ENCODE peak calls at places on chromosomes 2 and 18, in five cellular contexts. T is nephron progenitor cell; Z is small intestine; N is KBM-7; I is stimulated activated CD8-positive, alpha-beta memory T cell treated with anti-CD3 and anti-CD28 coated beads, Interleukin-4, amount 100 ng/mL, for 4 hours. S is an unnamed sample.

GRCh38 chr2:236293241-236293810 is 29.1 kb upstream of the ASB18 start:
- DNase-seq in N (no peak), Z (no peak), I (no peak), T (no peak), S (no peak)

GRCh38 chr18:31555971-31556747 is 35.5 kb upstream of the TTR start:
- DNase-seq in T (peak; percentile 52), I (no peak), Z (peak; percentile 77), N (peak; percentile 84), S (no peak)

GRCh38 chr2:11553661-11554429 is 20.0 kb downstream of the GREB1 start:
- DNase-seq in I (no peak), Z (no peak), T (no peak), N (peak; percentile 46), S (no peak)

GRCh38 chr2:45872211-45872610 is 220.7 kb downstream of the PRKCE start:
- DNase-seq in Z (peak; percentile 75), N (no peak), I (no peak), T (no peak), S (no peak)

GRCh38 chr2:75595541-75596395 is 35.0 kb upstream of the EVA1A start:
- DNase-seq in I (no peak), Z (no peak), N (no peak), T (no peak), S (no peak)

GRCh38 chr2:195638738-195639137 is 18.3 kb upstream of the SLC39A10 start:
- DNase-seq in I (no peak), Z (no peak), T (no peak), N (no peak), S (no peak)

GRCh38 chr18:48536516-48536915 is 2.3 kb upstream of the CTIF start:
- DNase-seq in N (no peak), I (no peak), T (no peak), Z (no peak), S (no peak)

GRCh38 chr2:136246086-136246669 is 128.2 kb upstream of the CXCR4 start:
- DNase-seq in N (peak; percentile 72), T (peak; percentile 28), Z (no peak), I (no peak), S (peak; percentile 18)

GRCh38 chr18:55587341-55588000 is 521 bp downstream of the TCF4 start:
- DNase-seq in T (peak; percentile 35), I (no peak), Z (no peak), N (peak; percentile 34), S (no peak)

GRCh38 chr18:79396431-79397287 is 929 bp downstream of the NFATC1 start:
- DNase-seq in I (no peak), N (peak; percentile 45), T (peak; percentile 69), Z (no peak), S (no peak)

GRCh38 chr2:159658887-159659437 is 42.6 kb upstream of the BAZ2B start:
- DNase-seq in T (no peak), I (no peak), N (no peak), Z (no peak), S (no peak)

GRCh38 chr18:3451989-3452749 is 2.2 kb downstream of the TGIF1 start:
- DNase-seq in Z (peak; percentile 74), T (peak; percentile 53), I (no peak), N (peak; percentile 59), S (no peak)

GRCh38 chr2:212984129-212984528 is 167.3 kb downstream of the IKZF2 start:
- DNase-seq in I (no peak), N (no peak), T (no peak), Z (no peak), S (no peak)

GRCh38 chr2:95836151-95836550 is 155.5 kb downstream of the ANKRD36C start:
- DNase-seq in N (no peak), T (no peak), I (no peak), Z (no peak), S (no peak)

GRCh38 chr18:55593888-55594287 is 5.9 kb upstream of the TCF4 start:
- DNase-seq in Z (no peak), T (no peak), N (no peak), I (no peak), S (no peak)

GRCh38 chr2:65380243-65380642 is 52.2 kb downstream of the SPRED2 start:
- DNase-seq in I (no peak), T (no peak), N (no peak), Z (no peak), S (no peak)

GRCh38 chr18:8831531-8831930 is 126.2 kb downstream of the MTCL1 start:
- DNase-seq in Z (no peak), N (no peak), T (no peak), I (no peak), S (no peak)

GRCh38 chr2:189304360-189304759 is 124.8 kb upstream of the COL5A2 start:
- DNase-seq in I (peak; percentile 36), N (no peak), T (no peak), Z (no peak), S (no peak)

GRCh38 chr18:13216092-13216582 is 2.4 kb upstream of the LDLRAD4 start:
- DNase-seq in N (peak; percentile 85), Z (peak; percentile 97), T (peak; percentile 42), I (no peak), S (no peak)

GRCh38 chr2:95552911-95553310 is 38.9 kb upstream of the TRIM43 start:
- DNase-seq in N (no peak), Z (no peak), T (no peak), I (no peak), S (no peak)

GRCh38 chr2:98455494-98455976 is 10.9 kb downstream of the INPP4A start:
- DNase-seq in Z (no peak), T (no peak), I (no peak), N (peak; percentile 80), S (no peak)

GRCh38 chr2:44768438-44769236 is 172.9 kb upstream of the SIX3 start:
- DNase-seq in T (peak; percentile 29), I (no peak), Z (no peak), N (no peak), S (no peak)

GRCh38 chr2:38720613-38721241 is 30.4 kb downstream of the SRSF7 start:
- DNase-seq in T (no peak), Z (no peak), I (no peak), N (peak; percentile 40), S (peak; percentile 11)

GRCh38 chr2:191115391-191115790 is 35.4 kb downstream of the STAT4 start:
- DNase-seq in T (no peak), N (peak; percentile 76), Z (peak; percentile 44), I (peak; percentile 41), S (no peak)

GRCh38 chr2:32591669-32592463 is 36.0 kb upstream of the TTC27 start:
- DNase-seq in Z (no peak), I (no peak), N (peak; percentile 89), T (no peak), S (no peak)

GRCh38 chr2:185274718-185275484 is 463.7 kb upstream of the FSIP2 start:
- DNase-seq in N (no peak), I (no peak), T (no peak), Z (no peak), S (no peak)

GRCh38 chr2:230441188-230441897 is 25.3 kb downstream of the SP100 start:
- DNase-seq in I (peak; percentile 30), N (no peak), T (no peak), Z (peak; percentile 54), S (peak; percentile 11)

GRCh38 chr2:189153608-189154007 is 26.0 kb downstream of the COL5A2 start:
- DNase-seq in I (no peak), Z (no peak), N (no peak), T (no peak), S (no peak)

GRCh38 chr2:105294844-105295481 is 34.6 kb downstream of the TGFBRAP1 start:
- DNase-seq in I (no peak), N (peak; percentile 52), T (peak; percentile 73), Z (peak; percentile 32), S (no peak)

GRCh38 chr18:9965711-9966624 is 52.2 kb downstream of the VAPA start:
- DNase-seq in I (no peak), Z (no peak), N (no peak), T (no peak), S (no peak)

GRCh38 chr18:76684265-76684664 is 138.1 kb upstream of the ZNF236 start:
- DNase-seq in T (no peak), I (no peak), N (no peak), Z (no peak), S (no peak)

GRCh38 chr18:79928563-79928960 is 22.9 kb downstream of the SLC66A2 start:
- DNase-seq in Z (no peak), T (no peak), N (no peak), I (no peak), S (no peak)

GRCh38 chr2:215401896-215402379 is 33.9 kb downstream of the FN1 start:
- DNase-seq in T (no peak), Z (no peak), N (no peak), I (no peak), S (no peak)

GRCh38 chr2:201448701-201449100 is 2.6 kb downstream of the TRAK2 start:
- DNase-seq in N (no peak), Z (peak; percentile 64), I (no peak), T (no peak), S (no peak)

S was measured in esophagus squamous epithelium.